ENCODE peak calls at places on chromosome 19, in four cellular contexts. One of them, this sample, is unnamed.

GRCh38 chr19:46422344-46422743 is 6.4 kb downstream of the PNMA8C start:
- DNase-seq in activated CD8-positive, alpha-beta memory T cell treated with anti-CD3 and anti-CD28 coated beads for 1 hour: no peak
- DNase-seq in EL: no peak
- DNase-seq in Ammon's horn: no peak
- DNase-seq in this sample: no peak

GRCh38 chr19:53991224-53992113 is at the start of gene CACNG6:
- DNase-seq in activated CD8-positive, alpha-beta memory T cell treated with anti-CD3 and anti-CD28 coated beads for 1 hour: no peak
- DNase-seq in EL: peak
- DNase-seq in Ammon's horn: no peak
- DNase-seq in this sample: no peak

GRCh38 chr19:14561832-14562351 is 10.0 kb downstream of the NDUFB7 start:
- DNase-seq in activated CD8-positive, alpha-beta memory T cell treated with anti-CD3 and anti-CD28 coated beads for 1 hour: no peak
- DNase-seq in EL: no peak
- DNase-seq in Ammon's horn: peak
- DNase-seq in this sample: peak

GRCh38 chr19:13334801-13335481 is 171.3 kb downstream of the CACNA1A start:
- DNase-seq in activated CD8-positive, alpha-beta memory T cell treated with anti-CD3 and anti-CD28 coated beads for 1 hour: no peak
- DNase-seq in EL: no peak
- DNase-seq in Ammon's horn: no peak
- DNase-seq in this sample: no peak

GRCh38 chr19:28313633-28314032 is 899.3 kb downstream of the UQCRFS1 start:
- DNase-seq in activated CD8-positive, alpha-beta memory T cell treated with anti-CD3 and anti-CD28 coated beads for 1 hour: no peak
- DNase-seq in EL: peak
- DNase-seq in Ammon's horn: no peak
- DNase-seq in this sample: no peak

GRCh38 chr19:8731428-8732169 is 10.2 kb downstream of the OR2Z1 start:
- DNase-seq in activated CD8-positive, alpha-beta memory T cell treated with anti-CD3 and anti-CD28 coated beads for 1 hour: no peak
- DNase-seq in EL: no peak
- DNase-seq in Ammon's horn: no peak
- DNase-seq in this sample: no peak

GRCh38 chr19:5514001-5514400 is 53.8 kb downstream of the TINCR start:
- DNase-seq in activated CD8-positive, alpha-beta memory T cell treated with anti-CD3 and anti-CD28 coated beads for 1 hour: no peak
- DNase-seq in EL: no peak
- DNase-seq in Ammon's horn: no peak
- DNase-seq in this sample: no peak

GRCh38 chr19:28705008-28705407 is 507.9 kb downstream of the UQCRFS1 start:
- DNase-seq in activated CD8-positive, alpha-beta memory T cell treated with anti-CD3 and anti-CD28 coated beads for 1 hour: no peak
- DNase-seq in EL: peak
- DNase-seq in Ammon's horn: no peak
- DNase-seq in this sample: peak

GRCh38 chr19:29111581-29111980 is 101.4 kb downstream of the UQCRFS1 start:
- DNase-seq in activated CD8-positive, alpha-beta memory T cell treated with anti-CD3 and anti-CD28 coated beads for 1 hour: no peak
- DNase-seq in EL: no peak
- DNase-seq in Ammon's horn: no peak
- DNase-seq in this sample: no peak

GRCh38 chr19:45630463-45630862 is 8.7 kb downstream of the EML2 start:
- DNase-seq in activated CD8-positive, alpha-beta memory T cell treated with anti-CD3 and anti-CD28 coated beads for 1 hour: no peak
- DNase-seq in EL: peak
- DNase-seq in Ammon's horn: no peak
- DNase-seq in this sample: no peak

GRCh38 chr19:2887391-2887914 is 13.3 kb upstream of the ZNF57 start:
- DNase-seq in activated CD8-positive, alpha-beta memory T cell treated with anti-CD3 and anti-CD28 coated beads for 1 hour: no peak
- DNase-seq in EL: peak
- DNase-seq in Ammon's horn: peak
- DNase-seq in this sample: peak

GRCh38 chr19:47446534-47447469 is 24.9 kb downstream of the SLC8A2 start:
- DNase-seq in activated CD8-positive, alpha-beta memory T cell treated with anti-CD3 and anti-CD28 coated beads for 1 hour: no peak
- DNase-seq in EL: peak
- DNase-seq in Ammon's horn: no peak
- DNase-seq in this sample: no peak

GRCh38 chr19:7819337-7819736 is 10.7 kb upstream of the EVI5L start:
- DNase-seq in activated CD8-positive, alpha-beta memory T cell treated with anti-CD3 and anti-CD28 coated beads for 1 hour: no peak
- DNase-seq in EL: no peak
- DNase-seq in Ammon's horn: no peak
- DNase-seq in this sample: no peak

GRCh38 chr19:55018216-55018615 is 19.8 kb downstream of the GP6 start:
- DNase-seq in activated CD8-positive, alpha-beta memory T cell treated with anti-CD3 and anti-CD28 coated beads for 1 hour: no peak
- DNase-seq in EL: no peak
- DNase-seq in Ammon's horn: no peak
- DNase-seq in this sample: no peak

GRCh38 chr19:31268751-31269150 is 80.5 kb downstream of the TSHZ3 start:
- DNase-seq in activated CD8-positive, alpha-beta memory T cell treated with anti-CD3 and anti-CD28 coated beads for 1 hour: no peak
- DNase-seq in EL: no peak
- DNase-seq in Ammon's horn: no peak
- DNase-seq in this sample: no peak

GRCh38 chr19:49492573-49493411 is 3.4 kb upstream of the RPS11 start:
- DNase-seq in activated CD8-positive, alpha-beta memory T cell treated with anti-CD3 and anti-CD28 coated beads for 1 hour: no peak
- DNase-seq in EL: peak
- DNase-seq in Ammon's horn: no peak
- DNase-seq in this sample: no peak

GRCh38 chr19:50008532-50008931 is 16.6 kb downstream of the VRK3 start:
- DNase-seq in activated CD8-positive, alpha-beta memory T cell treated with anti-CD3 and anti-CD28 coated beads for 1 hour: no peak
- DNase-seq in EL: no peak
- DNase-seq in Ammon's horn: no peak
- DNase-seq in this sample: no peak

GRCh38 chr19:35195822-35196221 is 32.7 kb downstream of the FAM187B start:
- DNase-seq in activated CD8-positive, alpha-beta memory T cell treated with anti-CD3 and anti-CD28 coated beads for 1 hour: no peak
- DNase-seq in EL: no peak
- DNase-seq in Ammon's horn: no peak
- DNase-seq in this sample: no peak

GRCh38 chr19:13153627-13154240 is 3.5 kb downstream of the IER2 start:
- DNase-seq in activated CD8-positive, alpha-beta memory T cell treated with anti-CD3 and anti-CD28 coated beads for 1 hour: peak
- DNase-seq in EL: peak
- DNase-seq in Ammon's horn: no peak
- DNase-seq in this sample: no peak

GRCh38 chr19:55360902-55361301 is 2.2 kb downstream of the GARIN5B start:
- DNase-seq in activated CD8-positive, alpha-beta memory T cell treated with anti-CD3 and anti-CD28 coated beads for 1 hour: no peak
- DNase-seq in EL: no peak
- DNase-seq in Ammon's horn: no peak
- DNase-seq in this sample: no peak

GRCh38 chr19:34327851-34328250 is 37.1 kb upstream of the GPI start:
- DNase-seq in activated CD8-positive, alpha-beta memory T cell treated with anti-CD3 and anti-CD28 coated beads for 1 hour: no peak
- DNase-seq in EL: no peak
- DNase-seq in Ammon's horn: no peak
- DNase-seq in this sample: no peak